ENCODE peak calls at places on chromosome X, in eight cellular contexts. I, W, D, N, O, T, Z and U are unnamed samples.

GRCh38 chrX:36198575-36198974 is 279.0 kb downstream of the CFAP47 start:
- DNase-seq in O (no peak), W (no peak), I (no peak), N (no peak), D (no peak), T (no peak), Z (no peak), U (no peak)

GRCh38 chrX:132071260-132071659 is 48.2 kb downstream of the STK26 start:
- DNase-seq in T (no peak), O (no peak), W (peak), D (no peak), Z (no peak), I (peak), N (no peak), U (no peak)

GRCh38 chrX:19990225-19990518 is 689 bp downstream of the BCLAF3 start:
- DNase-seq in O (no peak), I (no peak), Z (no peak), W (peak), T (no peak), N (no peak), D (no peak), U (peak)

GRCh38 chrX:32933548-32933947 is 277.8 kb downstream of the DMD start:
- DNase-seq in W (no peak), N (no peak), Z (no peak), T (no peak), D (no peak), I (no peak), O (no peak), U (no peak)

GRCh38 chrX:46381630-46382029 is 163.6 kb downstream of the ZNF674 start:
- DNase-seq in O (no peak), T (no peak), N (peak), D (no peak), Z (no peak), W (peak), I (peak), U (peak)

GRCh38 chrX:68720851-68721250 is 73.4 kb downstream of the STARD8 start:
- DNase-seq in O (no peak), I (no peak), W (no peak), T (no peak), N (no peak), Z (no peak), D (peak), U (no peak)

GRCh38 chrX:76555816-76556215 is 128.3 kb downstream of the MAGEE1 start:
- DNase-seq in Z (no peak), T (no peak), N (peak), I (peak), O (no peak), D (no peak), W (peak), U (peak)

GRCh38 chrX:9396930-9397329 is 67.9 kb upstream of the TBL1X start:
- DNase-seq in Z (no peak), T (no peak), O (no peak), W (peak), N (no peak), D (no peak), I (no peak), U (no peak)

GRCh38 chrX:18873189-18873791 is 110.6 kb downstream of the PHKA2 start:
- DNase-seq in N (no peak), T (no peak), Z (no peak), I (peak), O (no peak), W (peak), D (no peak), U (peak)

GRCh38 chrX:413322-414201 is 26.9 kb upstream of the PPP2R3B start:
- DNase-seq in T (no peak), I (no peak), N (peak), D (no peak), Z (no peak), O (no peak), W (peak), U (peak)

GRCh38 chrX:5644786-5645185 is 583.9 kb downstream of the NLGN4X start:
- DNase-seq in T (no peak), Z (no peak), I (no peak), O (no peak), N (no peak), W (no peak), D (no peak), U (no peak)

GRCh38 chrX:71282514-71283408 is 674 bp upstream of the NONO start:
- DNase-seq in I (no peak), W (no peak), N (peak), T (no peak), O (no peak), Z (peak), D (no peak), U (no peak)